ENCODE peak calls at places on chromosomes 12 and 14, in ten cellular contexts. One of them, this sample, is unnamed.

GRCh38 chr14:24388474-24389179 is 10.2 kb upstream of the NYNRIN start:
- DNase-seq in SK-MEL-5: peak
- DNase-seq in stimulated activated CD8-positive, alpha-beta memory T cell treated with anti-CD3 and anti-CD28 coated beads, Interleukin-15, amount 100 ng/mL, for 24 hours: no peak
- DNase-seq in suprapubic skin: no peak
- DNase-seq in kidney epithelial cell: no peak
- DNase-seq in stimulated activated CD4-positive, alpha-beta T cell treated with anti-CD3 and anti-CD28 coated beads, Interleukin-12 subunit alpha, Interleukin-12 subunit beta, amount 100 ng/mL, for 4 hours: no peak
- DNase-seq in GM13976: no peak
- DNase-seq in T follicular helper cell: no peak
- DNase-seq in endothelial cell: no peak
- DNase-seq in fibroblast of mammary gland: no peak
- DNase-seq in this sample: no peak

GRCh38 chr14:61501714-61502458 is 180.5 kb downstream of the PRKCH start:
- DNase-seq in SK-MEL-5: no peak
- DNase-seq in stimulated activated CD8-positive, alpha-beta memory T cell treated with anti-CD3 and anti-CD28 coated beads, Interleukin-15, amount 100 ng/mL, for 24 hours: no peak
- DNase-seq in suprapubic skin: no peak
- DNase-seq in kidney epithelial cell: no peak
- DNase-seq in stimulated activated CD4-positive, alpha-beta T cell treated with anti-CD3 and anti-CD28 coated beads, Interleukin-12 subunit alpha, Interleukin-12 subunit beta, amount 100 ng/mL, for 4 hours: no peak
- DNase-seq in GM13976: no peak
- DNase-seq in T follicular helper cell: no peak
- DNase-seq in endothelial cell: no peak
- DNase-seq in fibroblast of mammary gland: no peak
- DNase-seq in this sample: no peak

GRCh38 chr12:53097564-53098353 is at the start of gene IGFBP6:
- DNase-seq in SK-MEL-5: peak
- DNase-seq in stimulated activated CD8-positive, alpha-beta memory T cell treated with anti-CD3 and anti-CD28 coated beads, Interleukin-15, amount 100 ng/mL, for 24 hours: no peak
- DNase-seq in suprapubic skin: peak
- DNase-seq in kidney epithelial cell: no peak
- DNase-seq in stimulated activated CD4-positive, alpha-beta T cell treated with anti-CD3 and anti-CD28 coated beads, Interleukin-12 subunit alpha, Interleukin-12 subunit beta, amount 100 ng/mL, for 4 hours: peak
- DNase-seq in GM13976: peak
- DNase-seq in T follicular helper cell: peak
- DNase-seq in endothelial cell: peak
- DNase-seq in fibroblast of mammary gland: peak
- DNase-seq in this sample: no peak

GRCh38 chr14:105155681-105156413 is 12.7 kb downstream of the JAG2 start:
- DNase-seq in SK-MEL-5: no peak
- DNase-seq in stimulated activated CD8-positive, alpha-beta memory T cell treated with anti-CD3 and anti-CD28 coated beads, Interleukin-15, amount 100 ng/mL, for 24 hours: no peak
- DNase-seq in suprapubic skin: no peak
- DNase-seq in kidney epithelial cell: no peak
- DNase-seq in stimulated activated CD4-positive, alpha-beta T cell treated with anti-CD3 and anti-CD28 coated beads, Interleukin-12 subunit alpha, Interleukin-12 subunit beta, amount 100 ng/mL, for 4 hours: no peak
- DNase-seq in GM13976: no peak
- DNase-seq in T follicular helper cell: no peak
- DNase-seq in endothelial cell: no peak
- DNase-seq in fibroblast of mammary gland: no peak
- DNase-seq in this sample: no peak

GRCh38 chr14:104307246-104307626 is 168.8 kb downstream of the KIF26A start:
- DNase-seq in SK-MEL-5: no peak
- DNase-seq in stimulated activated CD8-positive, alpha-beta memory T cell treated with anti-CD3 and anti-CD28 coated beads, Interleukin-15, amount 100 ng/mL, for 24 hours: no peak
- DNase-seq in suprapubic skin: no peak
- DNase-seq in kidney epithelial cell: no peak
- DNase-seq in stimulated activated CD4-positive, alpha-beta T cell treated with anti-CD3 and anti-CD28 coated beads, Interleukin-12 subunit alpha, Interleukin-12 subunit beta, amount 100 ng/mL, for 4 hours: no peak
- DNase-seq in GM13976: no peak
- DNase-seq in T follicular helper cell: no peak
- DNase-seq in endothelial cell: no peak
- DNase-seq in fibroblast of mammary gland: no peak
- DNase-seq in this sample: no peak

GRCh38 chr12:88339254-88339949 is 197.3 kb downstream of the TMTC3 start:
- DNase-seq in SK-MEL-5: no peak
- DNase-seq in stimulated activated CD8-positive, alpha-beta memory T cell treated with anti-CD3 and anti-CD28 coated beads, Interleukin-15, amount 100 ng/mL, for 24 hours: no peak
- DNase-seq in suprapubic skin: no peak
- DNase-seq in kidney epithelial cell: peak
- DNase-seq in stimulated activated CD4-positive, alpha-beta T cell treated with anti-CD3 and anti-CD28 coated beads, Interleukin-12 subunit alpha, Interleukin-12 subunit beta, amount 100 ng/mL, for 4 hours: no peak
- DNase-seq in GM13976: no peak
- DNase-seq in T follicular helper cell: no peak
- DNase-seq in endothelial cell: no peak
- DNase-seq in fibroblast of mammary gland: peak
- DNase-seq in this sample: no peak

GRCh38 chr12:27549801-27550652 is 26.0 kb downstream of the PPFIBP1 start:
- DNase-seq in SK-MEL-5: peak
- DNase-seq in stimulated activated CD8-positive, alpha-beta memory T cell treated with anti-CD3 and anti-CD28 coated beads, Interleukin-15, amount 100 ng/mL, for 24 hours: no peak
- DNase-seq in suprapubic skin: peak
- DNase-seq in kidney epithelial cell: peak
- DNase-seq in stimulated activated CD4-positive, alpha-beta T cell treated with anti-CD3 and anti-CD28 coated beads, Interleukin-12 subunit alpha, Interleukin-12 subunit beta, amount 100 ng/mL, for 4 hours: no peak
- DNase-seq in GM13976: no peak
- DNase-seq in T follicular helper cell: no peak
- DNase-seq in endothelial cell: no peak
- DNase-seq in fibroblast of mammary gland: peak
- DNase-seq in this sample: no peak

GRCh38 chr14:100873083-100873482 is 30.4 kb downstream of the RTL1 start:
- DNase-seq in SK-MEL-5: no peak
- DNase-seq in stimulated activated CD8-positive, alpha-beta memory T cell treated with anti-CD3 and anti-CD28 coated beads, Interleukin-15, amount 100 ng/mL, for 24 hours: no peak
- DNase-seq in suprapubic skin: peak
- DNase-seq in kidney epithelial cell: no peak
- DNase-seq in stimulated activated CD4-positive, alpha-beta T cell treated with anti-CD3 and anti-CD28 coated beads, Interleukin-12 subunit alpha, Interleukin-12 subunit beta, amount 100 ng/mL, for 4 hours: no peak
- DNase-seq in GM13976: peak
- DNase-seq in T follicular helper cell: no peak
- DNase-seq in endothelial cell: no peak
- DNase-seq in fibroblast of mammary gland: no peak
- DNase-seq in this sample: no peak

GRCh38 chr12:50066402-50066801 is 9.0 kb downstream of the ASIC1 start:
- DNase-seq in SK-MEL-5: no peak
- DNase-seq in stimulated activated CD8-positive, alpha-beta memory T cell treated with anti-CD3 and anti-CD28 coated beads, Interleukin-15, amount 100 ng/mL, for 24 hours: no peak
- DNase-seq in suprapubic skin: no peak
- DNase-seq in kidney epithelial cell: peak
- DNase-seq in stimulated activated CD4-positive, alpha-beta T cell treated with anti-CD3 and anti-CD28 coated beads, Interleukin-12 subunit alpha, Interleukin-12 subunit beta, amount 100 ng/mL, for 4 hours: no peak
- DNase-seq in GM13976: no peak
- DNase-seq in T follicular helper cell: no peak
- DNase-seq in endothelial cell: no peak
- DNase-seq in fibroblast of mammary gland: peak
- DNase-seq in this sample: no peak

GRCh38 chr14:76844223-76844622 is 18.0 kb downstream of the LRRC74A start:
- DNase-seq in SK-MEL-5: peak
- DNase-seq in stimulated activated CD8-positive, alpha-beta memory T cell treated with anti-CD3 and anti-CD28 coated beads, Interleukin-15, amount 100 ng/mL, for 24 hours: peak
- DNase-seq in suprapubic skin: peak
- DNase-seq in kidney epithelial cell: no peak
- DNase-seq in stimulated activated CD4-positive, alpha-beta T cell treated with anti-CD3 and anti-CD28 coated beads, Interleukin-12 subunit alpha, Interleukin-12 subunit beta, amount 100 ng/mL, for 4 hours: peak
- DNase-seq in GM13976: no peak
- DNase-seq in T follicular helper cell: peak
- DNase-seq in endothelial cell: peak
- DNase-seq in fibroblast of mammary gland: peak
- DNase-seq in this sample: peak

GRCh38 chr12:47066278-47067048 is 13.0 kb upstream of the PCED1B start:
- DNase-seq in SK-MEL-5: no peak
- DNase-seq in stimulated activated CD8-positive, alpha-beta memory T cell treated with anti-CD3 and anti-CD28 coated beads, Interleukin-15, amount 100 ng/mL, for 24 hours: no peak
- DNase-seq in suprapubic skin: no peak
- DNase-seq in kidney epithelial cell: no peak
- DNase-seq in stimulated activated CD4-positive, alpha-beta T cell treated with anti-CD3 and anti-CD28 coated beads, Interleukin-12 subunit alpha, Interleukin-12 subunit beta, amount 100 ng/mL, for 4 hours: no peak
- DNase-seq in GM13976: no peak
- DNase-seq in T follicular helper cell: no peak
- DNase-seq in endothelial cell: no peak
- DNase-seq in fibroblast of mammary gland: peak
- DNase-seq in this sample: no peak

GRCh38 chr12:2498961-2499500 is 295.7 kb upstream of the FKBP4 start:
- DNase-seq in SK-MEL-5: no peak
- DNase-seq in stimulated activated CD8-positive, alpha-beta memory T cell treated with anti-CD3 and anti-CD28 coated beads, Interleukin-15, amount 100 ng/mL, for 24 hours: no peak
- DNase-seq in suprapubic skin: no peak
- DNase-seq in kidney epithelial cell: no peak
- DNase-seq in stimulated activated CD4-positive, alpha-beta T cell treated with anti-CD3 and anti-CD28 coated beads, Interleukin-12 subunit alpha, Interleukin-12 subunit beta, amount 100 ng/mL, for 4 hours: no peak
- DNase-seq in GM13976: no peak
- DNase-seq in T follicular helper cell: no peak
- DNase-seq in endothelial cell: no peak
- DNase-seq in fibroblast of mammary gland: no peak
- DNase-seq in this sample: no peak

This sample was measured in T-cell.